ENCODE peak calls at places on chromosomes 6 and 20, in ten cellular contexts. One of them, this sample, is unnamed.

GRCh38 chr6:91291071-91291470 is 704.2 kb upstream of the MAP3K7 start:
- DNase-seq in activated CD4-positive, alpha-beta T cell treated with anti-CD3 and anti-CD28 coated beads for 1 hour: no peak
- DNase-seq in midbrain: no peak
- DNase-seq in T-helper 2 cell: no peak
- DNase-seq in GM23248: no peak
- DNase-seq in memory B cell: no peak
- DNase-seq in left lobe of liver: no peak
- DNase-seq in neural progenitor cell: no peak
- DNase-seq in kidney glomerular epithelial cell: peak
- DNase-seq in stimulated activated CD8-positive, alpha-beta memory T cell treated with anti-CD3 and anti-CD28 coated beads, Interleukin-15, amount 100 ng/mL, for 1 hour: no peak
- DNase-seq in this sample: no peak

GRCh38 chr6:153898360-153899059 is 140.5 kb upstream of the OPRM1 start:
- DNase-seq in memory B cell: no peak
- DNase-seq in kidney glomerular epithelial cell: no peak
- DNase-seq in GM23248: no peak
- DNase-seq in T-helper 2 cell: no peak
- DNase-seq in stimulated activated CD8-positive, alpha-beta memory T cell treated with anti-CD3 and anti-CD28 coated beads, Interleukin-15, amount 100 ng/mL, for 1 hour: no peak
- DNase-seq in neural progenitor cell: no peak
- DNase-seq in left lobe of liver: no peak
- DNase-seq in activated CD4-positive, alpha-beta T cell treated with anti-CD3 and anti-CD28 coated beads for 1 hour: no peak
- DNase-seq in midbrain: no peak
- DNase-seq in this sample: no peak

GRCh38 chr20:15364781-15365180 is 1027.4 kb upstream of the FLRT3 start:
- DNase-seq in T-helper 2 cell: no peak
- DNase-seq in midbrain: no peak
- DNase-seq in GM23248: peak
- DNase-seq in memory B cell: no peak
- DNase-seq in kidney glomerular epithelial cell: no peak
- DNase-seq in neural progenitor cell: no peak
- DNase-seq in left lobe of liver: no peak
- DNase-seq in activated CD4-positive, alpha-beta T cell treated with anti-CD3 and anti-CD28 coated beads for 1 hour: no peak
- DNase-seq in stimulated activated CD8-positive, alpha-beta memory T cell treated with anti-CD3 and anti-CD28 coated beads, Interleukin-15, amount 100 ng/mL, for 1 hour: no peak
- DNase-seq in this sample: no peak

GRCh38 chr6:155894262-155894661 is 438.6 kb upstream of the NOX3 start:
- DNase-seq in memory B cell: no peak
- DNase-seq in kidney glomerular epithelial cell: no peak
- DNase-seq in activated CD4-positive, alpha-beta T cell treated with anti-CD3 and anti-CD28 coated beads for 1 hour: no peak
- DNase-seq in stimulated activated CD8-positive, alpha-beta memory T cell treated with anti-CD3 and anti-CD28 coated beads, Interleukin-15, amount 100 ng/mL, for 1 hour: no peak
- DNase-seq in GM23248: no peak
- DNase-seq in midbrain: no peak
- DNase-seq in neural progenitor cell: no peak
- DNase-seq in left lobe of liver: no peak
- DNase-seq in T-helper 2 cell: no peak
- DNase-seq in this sample: no peak

GRCh38 chr20:33267691-33268090 is 15.3 kb upstream of the BPIFB1 start:
- DNase-seq in kidney glomerular epithelial cell: no peak
- DNase-seq in stimulated activated CD8-positive, alpha-beta memory T cell treated with anti-CD3 and anti-CD28 coated beads, Interleukin-15, amount 100 ng/mL, for 1 hour: no peak
- DNase-seq in midbrain: no peak
- DNase-seq in activated CD4-positive, alpha-beta T cell treated with anti-CD3 and anti-CD28 coated beads for 1 hour: no peak
- DNase-seq in neural progenitor cell: no peak
- DNase-seq in memory B cell: no peak
- DNase-seq in T-helper 2 cell: no peak
- DNase-seq in GM23248: no peak
- DNase-seq in left lobe of liver: no peak
- DNase-seq in this sample: no peak

GRCh38 chr6:56644366-56644765 is 1.7 kb upstream of the DST start:
- DNase-seq in left lobe of liver: no peak
- DNase-seq in neural progenitor cell: no peak
- DNase-seq in memory B cell: no peak
- DNase-seq in midbrain: no peak
- DNase-seq in GM23248: no peak
- DNase-seq in activated CD4-positive, alpha-beta T cell treated with anti-CD3 and anti-CD28 coated beads for 1 hour: no peak
- DNase-seq in T-helper 2 cell: no peak
- DNase-seq in kidney glomerular epithelial cell: no peak
- DNase-seq in stimulated activated CD8-positive, alpha-beta memory T cell treated with anti-CD3 and anti-CD28 coated beads, Interleukin-15, amount 100 ng/mL, for 1 hour: no peak
- DNase-seq in this sample: no peak

GRCh38 chr6:549901-550300 is 107.0 kb downstream of the HUS1B start:
- DNase-seq in neural progenitor cell: no peak
- DNase-seq in kidney glomerular epithelial cell: no peak
- DNase-seq in midbrain: no peak
- DNase-seq in memory B cell: no peak
- DNase-seq in T-helper 2 cell: no peak
- DNase-seq in activated CD4-positive, alpha-beta T cell treated with anti-CD3 and anti-CD28 coated beads for 1 hour: no peak
- DNase-seq in GM23248: no peak
- DNase-seq in left lobe of liver: no peak
- DNase-seq in stimulated activated CD8-positive, alpha-beta memory T cell treated with anti-CD3 and anti-CD28 coated beads, Interleukin-15, amount 100 ng/mL, for 1 hour: no peak
- DNase-seq in this sample: no peak

GRCh38 chr6:15800821-15801617 is 138.2 kb upstream of the DTNBP1 start:
- DNase-seq in GM23248: peak
- DNase-seq in memory B cell: no peak
- DNase-seq in neural progenitor cell: no peak
- DNase-seq in stimulated activated CD8-positive, alpha-beta memory T cell treated with anti-CD3 and anti-CD28 coated beads, Interleukin-15, amount 100 ng/mL, for 1 hour: no peak
- DNase-seq in midbrain: no peak
- DNase-seq in kidney glomerular epithelial cell: peak
- DNase-seq in activated CD4-positive, alpha-beta T cell treated with anti-CD3 and anti-CD28 coated beads for 1 hour: no peak
- DNase-seq in T-helper 2 cell: no peak
- DNase-seq in left lobe of liver: no peak
- DNase-seq in this sample: no peak

GRCh38 chr20:38303908-38304379 is at the start of gene BPI:
- DNase-seq in T-helper 2 cell: no peak
- DNase-seq in memory B cell: no peak
- DNase-seq in neural progenitor cell: no peak
- DNase-seq in left lobe of liver: no peak
- DNase-seq in activated CD4-positive, alpha-beta T cell treated with anti-CD3 and anti-CD28 coated beads for 1 hour: no peak
- DNase-seq in kidney glomerular epithelial cell: no peak
- DNase-seq in midbrain: no peak
- DNase-seq in stimulated activated CD8-positive, alpha-beta memory T cell treated with anti-CD3 and anti-CD28 coated beads, Interleukin-15, amount 100 ng/mL, for 1 hour: no peak
- DNase-seq in GM23248: no peak
- DNase-seq in this sample: no peak